ENCODE peak calls at places on chromosomes 3 and 15, in four cellular contexts. X, A, N and Z are unnamed samples.

GRCh38 chr3:164465172-164465571 is 613.1 kb downstream of the SI start:
- DNase-seq in X (no peak), A (no peak), N (no peak), Z (no peak)

GRCh38 chr15:86004061-86004460 is 75.6 kb upstream of the AGBL1 start:
- DNase-seq in X (no peak), A (no peak), N (no peak), Z (no peak)

GRCh38 chr3:87798567-87798947 is 260.2 kb downstream of the CGGBP1 start:
- DNase-seq in X (no peak), A (no peak), N (no peak), Z (no peak)

GRCh38 chr3:14001136-14001535 is 121.3 kb upstream of the WNT7A start:
- DNase-seq in X (no peak), A (no peak), N (no peak), Z (no peak)

GRCh38 chr3:112519424-112520001 is 20.2 kb upstream of the BTLA start:
- DNase-seq in X (peak; percentile 55), A (peak; percentile 69), N (no peak), Z (no peak)

GRCh38 chr3:20250786-20251185 is 64.8 kb upstream of the SGO1 start:
- DNase-seq in X (no peak), A (peak; percentile 33), N (no peak), Z (no peak)

GRCh38 chr3:149134560-149134959 is 5.1 kb downstream of the HPS3 start:
- DNase-seq in X (no peak), A (no peak), N (no peak), Z (no peak)

GRCh38 chr3:117104381-117104780 is 394.8 kb downstream of the TUSC7 start:
- DNase-seq in X (no peak), A (no peak), N (no peak), Z (no peak)

GRCh38 chr3:178189854-178190253 is 346.4 kb upstream of the KCNMB2 start:
- DNase-seq in X (no peak), A (no peak), N (no peak), Z (no peak)

GRCh38 chr3:69763458-69763857 is 24.2 kb downstream of the MITF start:
- DNase-seq in X (no peak), A (no peak), N (no peak), Z (no peak)

GRCh38 chr15:99248000-99248727 is 1.2 kb downstream of the TTC23 start:
- DNase-seq in X (no peak), A (peak; percentile 13), N (no peak), Z (no peak)

GRCh38 chr3:160709477-160710182 is 32.7 kb downstream of the ARL14 start:
- DNase-seq in X (no peak), A (peak; percentile 28), N (no peak), Z (no peak)

GRCh38 chr3:86967062-86967461 is 23.9 kb downstream of the VGLL3 start:
- DNase-seq in X (no peak), A (peak; percentile 74), N (no peak), Z (no peak)

GRCh38 chr3:17478673-17479072 is 263.8 kb downstream of the TBC1D5 start:
- DNase-seq in X (no peak), A (no peak), N (no peak), Z (no peak)

GRCh38 chr3:155079795-155080546 is at the start of gene MME:
- DNase-seq in X (no peak), A (peak; percentile 81), N (no peak), Z (no peak)

GRCh38 chr3:12865271-12865670 is 23.9 kb upstream of the RPL32 start:
- DNase-seq in X (no peak), A (no peak), N (no peak), Z (no peak)

GRCh38 chr3:162721736-162722135 is 1225.1 kb downstream of the OTOL1 start:
- DNase-seq in X (no peak), A (no peak), N (no peak), Z (no peak)

GRCh38 chr3:187811580-187812250 is 66.4 kb upstream of the BCL6 start:
- DNase-seq in X (no peak), A (no peak), N (no peak), Z (no peak)

GRCh38 chr15:90114451-90114901 is 12.2 kb upstream of the IDH2 start:
- DNase-seq in X (no peak), A (no peak), N (no peak), Z (no peak)

GRCh38 chr15:31365655-31366127 is 39.1 kb downstream of the KLF13 start:
- DNase-seq in X (peak; percentile 84), A (peak; percentile 82), N (peak; percentile 88), Z (peak; percentile 52)

GRCh38 chr15:65305776-65306175 is 1.3 kb downstream of the RNU5B-1 start:
- DNase-seq in X (no peak), A (no peak), N (no peak), Z (no peak)

GRCh38 chr15:78988361-78988911 is 43.6 kb upstream of the CTSH start:
- DNase-seq in X (no peak), A (no peak), N (no peak), Z (no peak)

GRCh38 chr3:141104151-141104741 is 53.1 kb downstream of the SPSB4 start:
- DNase-seq in X (no peak), A (no peak), N (no peak), Z (no peak)

GRCh38 chr15:62145015-62145735 is 19.9 kb downstream of the C2CD4B start:
- DNase-seq in X (no peak), A (no peak), N (no peak), Z (no peak)

GRCh38 chr3:127675651-127676391 is 3.1 kb downstream of the ABTB1 start:
- DNase-seq in X (no peak), A (no peak), N (no peak), Z (no peak)

GRCh38 chr3:19171794-19172193 is 23.5 kb downstream of the KCNH8 start:
- DNase-seq in X (no peak), A (no peak), N (no peak), Z (no peak)

GRCh38 chr3:174168538-174169254 is 690.4 kb upstream of the NAALADL2 start:
- DNase-seq in X (no peak), A (no peak), N (no peak), Z (no peak)

GRCh38 chr3:192831111-192831644 is 86.5 kb downstream of the MB21D2 start:
- DNase-seq in X (no peak), A (no peak), N (no peak), Z (no peak)

GRCh38 chr15:56678562-56678961 is 54.7 kb downstream of the ZNF280D start:
- DNase-seq in X (no peak), A (no peak), N (no peak), Z (no peak)

GRCh38 chr3:127796045-127796720 is 26.1 kb downstream of the MGLL start:
- DNase-seq in X (no peak), A (no peak), N (no peak), Z (no peak)

GRCh38 chr3:8658326-8659212 is 14.0 kb upstream of the SSUH2 start:
- DNase-seq in X (no peak), A (no peak), N (no peak), Z (no peak)

GRCh38 chr15:40042791-40043320 is 3.9 kb upstream of the SRP14 start:
- DNase-seq in X (no peak), A (no peak), N (peak; percentile 35), Z (no peak)

GRCh38 chr3:98259707-98260106 is 4.3 kb upstream of the OR5H6 start:
- DNase-seq in X (no peak), A (no peak), N (no peak), Z (no peak)

GRCh38 chr3:122984007-122984406 is 43.6 kb downstream of the SEMA5B start:
- DNase-seq in X (no peak), A (peak; percentile 39), N (no peak), Z (no peak)

GRCh38 chr15:90957105-90957790 is 2.6 kb downstream of the RCCD1 start:
- DNase-seq in X (no peak), A (peak; percentile 74), N (no peak), Z (no peak)

GRCh38 chr3:7897643-7898042 is 604.0 kb upstream of the LMCD1 start:
- DNase-seq in X (no peak), A (no peak), N (no peak), Z (no peak)

GRCh38 chr15:48868549-48868948 is 9.4 kb upstream of the EID1 start:
- DNase-seq in X (no peak), A (no peak), N (no peak), Z (no peak)

GRCh38 chr15:50128266-50128665 is 9.2 kb upstream of the ATP8B4 start:
- DNase-seq in X (no peak), A (no peak), N (no peak), Z (no peak)

GRCh38 chr15:84734794-84735479 is 13.5 kb upstream of the ZNF592 start:
- DNase-seq in X (peak; percentile 88), A (peak; percentile 71), N (peak; percentile 76), Z (peak; percentile 48)

DNA sequence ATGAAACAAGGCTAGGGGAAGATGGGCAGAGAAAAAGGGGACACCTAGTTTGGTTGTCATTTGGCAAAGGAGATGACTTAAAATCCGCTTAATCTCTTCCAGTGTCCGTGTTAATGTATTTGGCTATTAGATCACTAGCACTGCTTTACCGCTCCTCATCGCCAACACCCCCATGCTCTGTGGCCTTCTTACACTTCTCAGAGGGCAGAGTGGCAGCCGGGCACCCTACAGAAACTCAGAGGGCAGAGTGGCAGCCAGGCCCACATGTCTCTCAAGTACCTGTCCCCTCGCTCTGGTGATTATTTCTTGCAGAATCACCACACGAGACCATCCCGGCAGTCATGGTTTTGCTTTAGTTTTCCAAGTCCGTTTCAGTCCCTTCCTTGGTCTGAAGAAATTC is 39.6 kb downstream of the DNASE1L3 start:
- DNase-seq in X (no peak), A (no peak), N (no peak), Z (no peak)
- H3K27ac ChIP-seq in X (no peak overlapping the region), A (no peak overlapping the region), N (no peak overlapping the region), Z (no peak overlapping the region)

GRCh38 chr3:183654727-183655126 is 19.3 kb downstream of the KLHL24 start:
- DNase-seq in X (no peak), A (no peak), N (no peak), Z (no peak)
- H3K9me3 ChIP-seq in X (no peaks in the 10 kb centered on the region), A (peaks cover 22% of the 10 kb centered on the region), N (peaks cover 12% of the 10 kb centered on the region), Z (peaks cover 26% of the 10 kb centered on the region)

GRCh38 chr3:135560847-135561246 is 404.7 kb upstream of the PPP2R3A start:
- DNase-seq in X (no peak), A (no peak), N (no peak), Z (no peak)

GRCh38 chr3:135559802-135560201 is 405.7 kb upstream of the PPP2R3A start:
- DNase-seq in X (no peak), A (no peak), N (no peak), Z (no peak)

GRCh38 chr3:135564696-135565095 is 400.8 kb upstream of the PPP2R3A start:
- DNase-seq in X (no peak), A (no peak), N (no peak), Z (no peak)

GRCh38 chr3:135567223-135567622 is 398.3 kb upstream of the PPP2R3A start:
- DNase-seq in X (no peak), A (no peak), N (no peak), Z (no peak)

GRCh38 chr3:135565481-135565880 is 400.0 kb upstream of the PPP2R3A start:
- DNase-seq in X (no peak), A (no peak), N (no peak), Z (no peak)
- H3K27me3 ChIP-seq in X (no peaks in the 10 kb centered on the region), A (no peaks in the 10 kb centered on the region), N (no peaks in the 10 kb centered on the region), Z (no peaks in the 10 kb centered on the region)

GRCh38 chr15:83512459-83512858 is 65.3 kb downstream of the SH3GL3 start:
- DNase-seq in X (no peak), A (peak; percentile 31), N (no peak), Z (no peak)

GRCh38 chr15:83504365-83504764 is 57.2 kb downstream of the SH3GL3 start:
- DNase-seq in X (no peak), A (no peak), N (no peak), Z (no peak)

GRCh38 chr15:83514584-83514983 is 67.4 kb downstream of the SH3GL3 start:
- DNase-seq in X (no peak), A (no peak), N (no peak), Z (no peak)

GRCh38 chr15:83515171-83515570 is 68.0 kb downstream of the SH3GL3 start:
- DNase-seq in X (no peak), A (no peak), N (no peak), Z (no peak)

GRCh38 chr15:83510001-83510400 is 62.9 kb downstream of the SH3GL3 start:
- DNase-seq in X (no peak), A (no peak), N (no peak), Z (no peak)
- H3K27ac ChIP-seq in X (no peak overlapping the region), A (no peak overlapping the region), N (no peak overlapping the region), Z (no peak overlapping the region)